ENCODE peak calls at places on chromosome 16, in five cellular contexts. Z is IMR-90, G is A549, T is GM12878, R is K562. A is an unnamed sample.

GRCh38 chr16:4944333-4945281 is 7.7 kb upstream of the PPL start:
- DNase-seq in Z (peak; percentile 97), G (peak; percentile 89), T (no peak), R (peak; percentile 60), A (peak; percentile 64)

GRCh38 chr16:55240933-55241332 is 83.1 kb upstream of the IRX6 start:
- DNase-seq in Z (no peak), G (no peak), T (no peak), R (no peak), A (no peak)

GRCh38 chr16:14527411-14528044 is 102.5 kb downstream of the PARN start:
- DNase-seq in Z (peak; percentile 81), G (no peak), T (no peak), R (peak; percentile 28), A (no peak)

GRCh38 chr16:66520406-66521194 is 29.3 kb downstream of the TK2 start:
- DNase-seq in Z (no peak), G (no peak), T (no peak), R (no peak), A (no peak)

GRCh38 chr16:22670044-22670536 is 143.9 kb upstream of the HS3ST2 start:
- DNase-seq in Z (no peak), G (no peak), T (no peak), R (no peak), A (no peak)

GRCh38 chr16:66933776-66934137 is 445 bp downstream of the CIAO2B start:
- DNase-seq in Z (peak; percentile 35), G (peak; percentile 55), T (no peak), R (no peak), A (no peak)

GRCh38 chr16:30526137-30526822 is at the start of gene ZNF768:
- DNase-seq in Z (no peak), G (peak; percentile 44), T (no peak), R (peak; percentile 73), A (peak; percentile 94)

GRCh38 chr16:67855789-67856188 is 8.3 kb upstream of the CENPT start:
- DNase-seq in Z (no peak), G (no peak), T (no peak), R (no peak), A (no peak)

GRCh38 chr16:2964416-2965223 is 545 bp downstream of the KREMEN2 start:
- DNase-seq in Z (no peak), G (peak; percentile 88), T (no peak), R (peak; percentile 92), A (peak; percentile 95)

GRCh38 chr16:19118938-19119431 is 5.2 kb downstream of the ITPRIPL2 start:
- DNase-seq in Z (peak; percentile 95), G (peak; percentile 82), T (no peak), R (peak; percentile 86), A (no peak)

GRCh38 chr16:2752850-2753522 is 548 bp downstream of the SRRM2 start:
- DNase-seq in Z (peak; percentile 77), G (peak; percentile 81), T (no peak), R (peak; percentile 94), A (peak; percentile 94)

GRCh38 chr16:65809627-65810026 is 556.9 kb upstream of the CDH5 start:
- DNase-seq in Z (no peak), G (no peak), T (no peak), R (peak; percentile 41), A (no peak)

GRCh38 chr16:84537431-84538151 is 33.1 kb upstream of the MEAK7 start:
- DNase-seq in Z (no peak), G (no peak), T (no peak), R (peak; percentile 93), A (no peak)

GRCh38 chr16:3542601-3543373 is 34.4 kb downstream of the NLRC3 start:
- DNase-seq in Z (no peak), G (no peak), T (no peak), R (no peak), A (no peak)

GRCh38 chr16:66510298-66510697 is 39.6 kb downstream of the TK2 start:
- DNase-seq in Z (no peak), G (no peak), T (no peak), R (no peak), A (no peak)

GRCh38 chr16:67781548-67781921 is 24.8 kb downstream of the RANBP10 start:
- DNase-seq in Z (no peak), G (no peak), T (no peak), R (peak; percentile 56), A (no peak)

GRCh38 chr16:13205352-13205751 is 304.0 kb downstream of the SHISA9 start:
- DNase-seq in Z (no peak), G (no peak), T (no peak), R (no peak), A (no peak)

GRCh38 chr16:70703041-70703834 is 17.4 kb upstream of the MTSS2 start:
- DNase-seq in Z (peak; percentile 94), G (peak; percentile 40), T (no peak), R (peak; percentile 35), A (peak; percentile 88)

GRCh38 chr16:15897834-15898254 is 9.4 kb upstream of the CEP20 start:
- DNase-seq in Z (peak; percentile 79), G (no peak), T (peak; percentile 76), R (peak; percentile 55), A (no peak)

GRCh38 chr16:75433732-75434413 is 570 bp upstream of the CFDP1 start:
- DNase-seq in Z (peak; percentile 97), G (peak; percentile 69), T (no peak), R (peak; percentile 80), A (peak; percentile 68)

GRCh38 chr16:3444032-3444388 is 530 bp downstream of the NAA60 start:
- DNase-seq in Z (peak; percentile 80), G (no peak), T (no peak), R (no peak), A (peak; percentile 51)

GRCh38 chr16:50407351-50407750 is 38.6 kb upstream of the BRD7 start:
- DNase-seq in Z (no peak), G (no peak), T (no peak), R (no peak), A (no peak)

GRCh38 chr16:1548234-1548633 is 14.8 kb downstream of the TMEM204 start:
- DNase-seq in Z (no peak), G (no peak), T (no peak), R (no peak), A (no peak)

GRCh38 chr16:3266873-3267537 is 10.6 kb upstream of the MEFV start:
- DNase-seq in Z (peak; percentile 35), G (peak; percentile 43), T (no peak), R (peak; percentile 34), A (peak; percentile 67)

GRCh38 chr16:3003582-3004270 is 9.0 kb upstream of the CLDN9 start:
- DNase-seq in Z (peak; percentile 98), G (peak; percentile 99), T (peak; percentile 97), R (peak; percentile 99), A (peak; percentile 99)

DNA sequence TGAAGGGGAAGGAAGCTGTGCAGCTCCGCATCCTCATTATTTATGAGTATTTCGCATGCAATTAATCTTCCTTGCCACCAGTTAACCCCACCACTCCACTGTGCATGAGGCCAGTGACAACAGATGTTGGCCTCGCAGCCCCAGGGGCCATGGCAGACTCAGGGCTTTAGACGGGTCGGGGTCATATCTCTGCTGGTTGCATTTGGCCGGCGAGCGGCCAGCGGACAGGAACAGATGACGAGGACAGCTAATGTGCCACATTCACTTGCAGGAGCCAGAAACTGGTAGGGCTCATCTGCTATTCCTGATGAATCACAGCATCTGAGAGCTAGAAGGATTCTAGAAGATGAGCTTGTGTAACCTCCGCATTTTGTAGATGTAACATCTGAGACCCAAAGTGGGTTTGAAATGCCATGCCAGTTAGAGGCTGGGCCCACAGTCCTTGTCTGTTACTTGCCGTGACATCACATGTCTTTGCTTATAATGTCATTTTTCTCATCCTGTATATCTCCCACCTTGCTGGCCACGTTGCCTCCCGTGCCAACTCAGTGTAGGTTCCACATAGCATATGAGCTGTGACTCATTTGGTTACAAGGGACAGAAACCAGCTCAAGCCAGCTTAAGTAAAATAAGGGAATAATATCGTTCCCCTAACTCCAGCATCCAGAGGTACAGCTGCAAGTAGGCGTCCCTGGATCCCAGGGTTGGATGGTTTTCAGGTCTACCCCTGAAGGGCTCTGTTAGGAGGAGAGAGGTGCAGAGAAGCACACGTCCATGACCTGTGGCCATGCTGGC is 137.2 kb downstream of the SNX29 start:
- DNase-seq in Z (no peak), G (no peak), T (no peak), R (no peak), A (peak; percentile 86)
- TF ChIP-seq RCOR1 in Z (no peak), G (no peak), T (no peak), R (no peak), A (peak; percentile 93)

GRCh38 chr16:27928542-27928941 is 135.0 kb downstream of the GSG1L start:
- DNase-seq in Z (no peak), G (no peak), T (no peak), R (no peak), A (no peak)

GRCh38 chr16:27925612-27926011 is 137.9 kb downstream of the GSG1L start:
- DNase-seq in Z (no peak), G (no peak), T (no peak), R (no peak), A (peak; percentile 54)

GRCh38 chr16:27924411-27925118 is 138.9 kb downstream of the GSG1L start:
- DNase-seq in Z (no peak), G (no peak), T (no peak), R (no peak), A (no peak)

GRCh38 chr16:27929818-27930217 is 133.7 kb downstream of the GSG1L start:
- DNase-seq in Z (no peak), G (no peak), T (no peak), R (no peak), A (no peak)

DNA sequence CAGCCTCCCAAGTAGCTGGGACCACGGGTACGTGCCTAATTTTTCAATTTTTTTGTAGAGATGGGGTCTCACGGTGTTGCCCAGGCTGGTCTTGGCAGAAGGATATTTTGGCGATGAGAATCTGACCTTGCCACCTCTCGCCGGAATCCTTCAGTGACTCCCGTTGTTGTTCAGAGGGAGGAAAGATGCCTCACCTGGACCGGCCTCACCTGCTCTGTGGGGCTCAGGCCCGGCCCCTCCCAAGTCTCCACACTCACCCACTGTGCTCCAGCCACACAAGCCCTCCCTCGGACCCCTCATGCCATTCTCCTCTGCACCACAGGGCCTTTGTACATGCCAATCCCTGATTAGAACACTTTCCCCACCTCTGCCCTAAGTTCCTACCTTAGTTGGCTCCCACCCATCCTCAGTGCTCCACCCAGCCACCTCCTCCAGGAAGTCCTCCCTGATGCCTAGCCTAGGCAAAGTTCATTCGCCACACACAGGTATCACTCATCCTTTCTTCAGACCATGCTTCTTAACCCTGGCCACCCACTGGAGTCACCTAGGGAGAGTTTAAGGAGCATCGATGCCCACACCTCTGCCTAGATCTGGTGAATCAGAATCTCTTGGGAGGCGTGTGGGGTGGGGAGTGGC is 136.1 kb downstream of the GSG1L start:
- DNase-seq in Z (no peak), G (no peak), T (no peak), R (no peak), A (no peak)
- TF ChIP-seq RCOR1 in Z (no peak), G (no peak), T (no peak), R (no peak), A (no peak)

DNA sequence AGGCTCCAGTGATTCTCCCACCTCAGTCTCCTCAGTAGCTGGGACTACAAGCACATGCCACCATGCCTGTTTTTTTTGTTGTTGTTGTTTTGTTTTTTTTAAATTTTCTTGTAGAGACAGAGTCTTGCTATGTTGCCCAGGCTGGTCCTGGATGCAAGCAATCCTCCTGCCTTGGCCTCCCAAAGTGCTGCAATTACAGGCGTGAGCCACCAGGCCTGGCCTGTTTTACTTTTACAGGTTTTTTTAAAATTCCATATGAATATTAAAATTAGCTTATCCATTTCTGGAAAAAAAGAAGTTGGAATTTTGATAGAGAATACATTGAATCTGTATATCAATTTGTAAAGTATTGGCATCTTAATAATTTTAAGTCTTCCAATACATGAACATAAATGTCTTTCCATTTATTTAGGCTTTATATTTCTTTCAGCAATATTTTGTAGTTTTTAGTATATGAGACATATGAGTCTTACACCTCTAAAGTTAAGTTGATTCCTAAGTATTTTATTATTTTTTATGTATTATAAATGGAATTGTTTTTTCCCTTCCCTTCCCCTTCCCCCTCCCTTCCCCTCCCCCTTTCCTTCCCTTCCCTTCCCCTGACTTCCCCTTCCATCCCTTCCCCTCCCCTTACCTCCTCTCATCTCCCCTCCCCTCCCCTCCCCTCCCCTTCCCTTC is 323.5 kb upstream of the SALL1 start:
- DNase-seq in Z (no peak), G (no peak), T (no peak), R (no peak), A (no peak)
- TF ChIP-seq RCOR1 in Z (no peak), G (no peak), T (no peak), R (no peak), A (no peak)

GRCh38 chr16:87101903-87102302 is 215.3 kb downstream of the C16orf95 start:
- DNase-seq in Z (peak; percentile 54), G (no peak), T (no peak), R (no peak), A (no peak)
- TF ChIP-seq RCOR1 in Z (no peak), G (no peak), T (no peak), R (no peak), A (no peak)

A was measured in SK-N-SH.